ENCODE peak calls at places on chromosomes 6 and 20, in seven cellular contexts. Z, K, M, H, G, V and T are unnamed samples.

GRCh38 chr6:109762769-109763450 is 71.8 kb downstream of the FIG4 start:
- DNase-seq in M (no peak), V (no peak), G (no peak), H (no peak), K (no peak), Z (no peak), T (no peak)

GRCh38 chr6:169171951-169172350 is 81.7 kb downstream of the THBS2 start:
- DNase-seq in M (no peak), Z (no peak), G (no peak), V (no peak), H (no peak), K (no peak), T (no peak)

GRCh38 chr6:167654389-167654788 is 172.3 kb upstream of the AFDN start:
- DNase-seq in V (no peak), M (no peak), H (no peak), G (no peak), Z (no peak), K (no peak), T (no peak)

GRCh38 chr6:132456700-132457143 is 55.4 kb upstream of the MOXD1 start:
- DNase-seq in M (peak), G (no peak), H (peak), Z (no peak), K (no peak), V (no peak), T (peak)

GRCh38 chr20:58131111-58131510 is 97.3 kb downstream of the ANKRD60 start:
- DNase-seq in M (no peak), K (no peak), V (no peak), G (no peak), Z (no peak), H (peak), T (no peak)

GRCh38 chr6:36914227-36914794 is 28.6 kb downstream of the C6orf89 start:
- DNase-seq in Z (no peak), K (no peak), H (peak), M (no peak), V (no peak), G (no peak), T (no peak)

GRCh38 chr20:18272451-18272850 is 15.9 kb upstream of the ZNF133 start:
- DNase-seq in M (no peak), V (no peak), K (peak), G (no peak), H (no peak), Z (no peak), T (peak)

GRCh38 chr6:24574809-24575208 is 71.2 kb downstream of the KIAA0319 start:
- DNase-seq in G (peak), M (no peak), K (no peak), Z (no peak), H (no peak), V (peak), T (no peak)

GRCh38 chr6:31356216-31356945 is 598 bp downstream of the HLA-B start:
- DNase-seq in V (no peak), Z (no peak), G (peak), K (peak), M (no peak), H (peak), T (peak)

GRCh38 chr6:70479236-70479635 is 65.9 kb downstream of the FAM135A start:
- DNase-seq in H (no peak), K (peak), G (no peak), Z (no peak), V (no peak), M (no peak), T (no peak)

GRCh38 chr6:27553123-27553904 is 80.4 kb upstream of the ZNF184 start:
- DNase-seq in Z (no peak), M (no peak), K (peak), H (peak), V (no peak), G (no peak), T (peak)